ENCODE peak calls at places on chromosomes 12 and 14, in seven cellular contexts. One of them, this sample, is unnamed.

GRCh38 chr14:66233571-66233970 is 252.6 kb upstream of the CCDC196 start:
- DNase-seq in neuronal stem cell: no peak
- DNase-seq in H9: no peak
- DNase-seq in mesendoderm: no peak
- DNase-seq in mesenchymal stem cell: no peak
- DNase-seq in H1: no peak
- DNase-seq in trophoblast cell: no peak
- DNase-seq in this sample: no peak

GRCh38 chr14:67133595-67134441 is 55.4 kb upstream of the GARIN2 start:
- DNase-seq in neuronal stem cell: no peak
- DNase-seq in H9: no peak
- DNase-seq in mesendoderm: peak; percentile 13
- DNase-seq in mesenchymal stem cell: no peak
- DNase-seq in H1: no peak
- DNase-seq in trophoblast cell: no peak
- DNase-seq in this sample: peak; percentile 14

GRCh38 chr12:120356567-120357030 is 12.4 kb downstream of the MSI1 start:
- DNase-seq in neuronal stem cell: peak; percentile 67
- DNase-seq in H9: peak; percentile 93
- DNase-seq in mesendoderm: peak; percentile 96
- DNase-seq in mesenchymal stem cell: peak; percentile 88
- DNase-seq in H1: peak; percentile 80
- DNase-seq in trophoblast cell: peak; percentile 98
- DNase-seq in this sample: peak; percentile 81

GRCh38 chr12:116339800-116340371 is 62.4 kb upstream of the MED13L start:
- DNase-seq in neuronal stem cell: no peak
- DNase-seq in H9: no peak
- DNase-seq in mesendoderm: no peak
- DNase-seq in mesenchymal stem cell: peak; percentile 22
- DNase-seq in H1: no peak
- DNase-seq in trophoblast cell: no peak
- DNase-seq in this sample: peak; percentile 56

GRCh38 chr12:10501031-10501430 is 4.7 kb upstream of the EIF2S3B start:
- DNase-seq in neuronal stem cell: no peak
- DNase-seq in H9: no peak
- DNase-seq in mesendoderm: no peak
- DNase-seq in mesenchymal stem cell: peak; percentile 14
- DNase-seq in H1: no peak
- DNase-seq in trophoblast cell: peak; percentile 2
- DNase-seq in this sample: no peak

GRCh38 chr14:100302616-100303015 is 3.6 kb downstream of the SLC25A29 start:
- DNase-seq in neuronal stem cell: no peak
- DNase-seq in H9: no peak
- DNase-seq in mesendoderm: no peak
- DNase-seq in mesenchymal stem cell: no peak
- DNase-seq in H1: no peak
- DNase-seq in trophoblast cell: no peak
- DNase-seq in this sample: no peak

GRCh38 chr14:105124837-105125222 is 43.7 kb downstream of the JAG2 start:
- DNase-seq in neuronal stem cell: no peak
- DNase-seq in H9: no peak
- DNase-seq in mesendoderm: no peak
- DNase-seq in mesenchymal stem cell: no peak
- DNase-seq in H1: no peak
- DNase-seq in trophoblast cell: no peak
- DNase-seq in this sample: no peak

GRCh38 chr14:73770977-73771847 is 57.0 kb upstream of the PNMA1 start:
- DNase-seq in neuronal stem cell: no peak
- DNase-seq in H9: peak; percentile 15
- DNase-seq in mesendoderm: no peak
- DNase-seq in mesenchymal stem cell: no peak
- DNase-seq in H1: no peak
- DNase-seq in trophoblast cell: peak; percentile 64
- DNase-seq in this sample: no peak

GRCh38 chr12:47458273-47458672 is 247.6 kb downstream of the RPAP3 start:
- DNase-seq in neuronal stem cell: no peak
- DNase-seq in H9: no peak
- DNase-seq in mesendoderm: no peak
- DNase-seq in mesenchymal stem cell: no peak
- DNase-seq in H1: no peak
- DNase-seq in trophoblast cell: no peak
- DNase-seq in this sample: no peak

GRCh38 chr14:20434701-20435453 is 1.1 kb downstream of the KLHL33 start:
- DNase-seq in neuronal stem cell: no peak
- DNase-seq in H9: no peak
- DNase-seq in mesendoderm: no peak
- DNase-seq in mesenchymal stem cell: no peak
- DNase-seq in H1: no peak
- DNase-seq in trophoblast cell: no peak
- DNase-seq in this sample: no peak

GRCh38 chr12:113298861-113299545 is 35.9 kb downstream of the SLC8B1 start:
- DNase-seq in neuronal stem cell: no peak
- DNase-seq in H9: no peak
- DNase-seq in mesendoderm: no peak
- DNase-seq in mesenchymal stem cell: no peak
- DNase-seq in H1: no peak
- DNase-seq in trophoblast cell: no peak
- DNase-seq in this sample: no peak

GRCh38 chr12:88145567-88146347 is 3.6 kb downstream of the TMTC3 start:
- DNase-seq in neuronal stem cell: no peak
- DNase-seq in H9: no peak
- DNase-seq in mesendoderm: peak; percentile 58
- DNase-seq in mesenchymal stem cell: no peak
- DNase-seq in H1: no peak
- DNase-seq in trophoblast cell: no peak
- DNase-seq in this sample: no peak

GRCh38 chr14:23418021-23418420 is 9.9 kb upstream of the MYH6 start:
- DNase-seq in neuronal stem cell: no peak
- DNase-seq in H9: no peak
- DNase-seq in mesendoderm: no peak
- DNase-seq in mesenchymal stem cell: no peak
- DNase-seq in H1: no peak
- DNase-seq in trophoblast cell: no peak
- DNase-seq in this sample: no peak

GRCh38 chr12:52713960-52714886 is 10.9 kb upstream of the KRT77 start:
- DNase-seq in neuronal stem cell: peak; percentile 51
- DNase-seq in H9: peak; percentile 75
- DNase-seq in mesendoderm: peak; percentile 41
- DNase-seq in mesenchymal stem cell: no peak
- DNase-seq in H1: no peak
- DNase-seq in trophoblast cell: no peak
- DNase-seq in this sample: no peak

GRCh38 chr12:43655586-43655985 is 103.0 kb downstream of the PUS7L start:
- DNase-seq in neuronal stem cell: no peak
- DNase-seq in H9: no peak
- DNase-seq in mesendoderm: no peak
- DNase-seq in mesenchymal stem cell: peak; percentile 41
- DNase-seq in H1: no peak
- DNase-seq in trophoblast cell: no peak
- DNase-seq in this sample: peak; percentile 39

GRCh38 chr14:92717571-92718042 is 30.8 kb downstream of the LGMN start:
- DNase-seq in neuronal stem cell: no peak
- DNase-seq in H9: no peak
- DNase-seq in mesendoderm: no peak
- DNase-seq in mesenchymal stem cell: peak; percentile 41
- DNase-seq in H1: no peak
- DNase-seq in trophoblast cell: peak; percentile 78
- DNase-seq in this sample: no peak

GRCh38 chr12:114998118-114998771 is 314.3 kb upstream of the TBX3 start:
- DNase-seq in neuronal stem cell: no peak
- DNase-seq in H9: no peak
- DNase-seq in mesendoderm: no peak
- DNase-seq in mesenchymal stem cell: no peak
- DNase-seq in H1: no peak
- DNase-seq in trophoblast cell: no peak
- DNase-seq in this sample: no peak

GRCh38 chr12:114993202-114993601 is 309.2 kb upstream of the TBX3 start:
- DNase-seq in neuronal stem cell: no peak
- DNase-seq in H9: no peak
- DNase-seq in mesendoderm: no peak
- DNase-seq in mesenchymal stem cell: peak; percentile 72
- DNase-seq in H1: no peak
- DNase-seq in trophoblast cell: no peak
- DNase-seq in this sample: peak; percentile 41

GRCh38 chr12:115000038-115000437 is 316.1 kb upstream of the TBX3 start:
- DNase-seq in neuronal stem cell: no peak
- DNase-seq in H9: no peak
- DNase-seq in mesendoderm: peak; percentile 72
- DNase-seq in mesenchymal stem cell: peak; percentile 32
- DNase-seq in H1: peak; percentile 23
- DNase-seq in trophoblast cell: peak; percentile 96
- DNase-seq in this sample: peak; percentile 54

GRCh38 chr12:114996382-114996781 is 312.4 kb upstream of the TBX3 start:
- DNase-seq in neuronal stem cell: no peak
- DNase-seq in H9: no peak
- DNase-seq in mesendoderm: no peak
- DNase-seq in mesenchymal stem cell: no peak
- DNase-seq in H1: no peak
- DNase-seq in trophoblast cell: no peak
- DNase-seq in this sample: no peak

DNA sequence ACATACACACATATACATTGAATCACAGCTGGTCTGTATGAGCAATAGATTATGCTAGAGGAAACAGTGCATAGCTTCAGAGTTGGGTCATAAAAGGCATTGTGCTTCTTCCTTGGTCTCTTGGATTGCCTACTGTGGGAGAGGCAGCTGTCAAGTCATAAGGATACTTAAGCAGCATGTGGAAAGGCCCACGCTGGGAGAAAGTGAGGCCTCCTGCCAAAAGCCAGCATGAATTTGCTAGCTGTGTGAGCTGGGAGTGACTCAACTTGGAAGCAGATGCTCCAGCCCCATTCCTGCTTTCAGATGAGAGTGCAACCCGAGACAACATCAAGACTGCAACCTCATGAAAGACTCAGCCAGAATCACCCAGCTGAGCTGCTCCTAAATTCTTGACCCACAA is 311.9 kb upstream of the TBX3 start:
- DNase-seq in neuronal stem cell: no peak
- DNase-seq in H9: no peak
- DNase-seq in mesendoderm: peak; percentile 8
- DNase-seq in mesenchymal stem cell: no peak
- DNase-seq in H1: no peak
- DNase-seq in trophoblast cell: no peak
- DNase-seq in this sample: peak; percentile 73
- H2BK5ac ChIP-seq in neuronal stem cell: no peak overlapping the region
- H2BK5ac ChIP-seq in H9: no peak overlapping the region
- H2BK5ac ChIP-seq in mesendoderm: no peak overlapping the region
- H2BK5ac ChIP-seq in mesenchymal stem cell: no peak overlapping the region
- H2BK5ac ChIP-seq in H1: no peak overlapping the region
- H2BK5ac ChIP-seq in trophoblast cell: no peak overlapping the region
- H2BK5ac ChIP-seq in this sample: no peak overlapping the region

GRCh38 chr12:76060111-76060510 is 24.4 kb downstream of the NAP1L1 start:
- DNase-seq in neuronal stem cell: no peak
- DNase-seq in H9: no peak
- DNase-seq in mesendoderm: no peak
- DNase-seq in mesenchymal stem cell: no peak
- DNase-seq in H1: no peak
- DNase-seq in trophoblast cell: no peak
- DNase-seq in this sample: no peak

GRCh38 chr12:76055393-76055792 is 23.8 kb upstream of the PHLDA1 start:
- DNase-seq in neuronal stem cell: no peak
- DNase-seq in H9: no peak
- DNase-seq in mesendoderm: peak; percentile 65
- DNase-seq in mesenchymal stem cell: no peak
- DNase-seq in H1: no peak
- DNase-seq in trophoblast cell: no peak
- DNase-seq in this sample: no peak

DNA sequence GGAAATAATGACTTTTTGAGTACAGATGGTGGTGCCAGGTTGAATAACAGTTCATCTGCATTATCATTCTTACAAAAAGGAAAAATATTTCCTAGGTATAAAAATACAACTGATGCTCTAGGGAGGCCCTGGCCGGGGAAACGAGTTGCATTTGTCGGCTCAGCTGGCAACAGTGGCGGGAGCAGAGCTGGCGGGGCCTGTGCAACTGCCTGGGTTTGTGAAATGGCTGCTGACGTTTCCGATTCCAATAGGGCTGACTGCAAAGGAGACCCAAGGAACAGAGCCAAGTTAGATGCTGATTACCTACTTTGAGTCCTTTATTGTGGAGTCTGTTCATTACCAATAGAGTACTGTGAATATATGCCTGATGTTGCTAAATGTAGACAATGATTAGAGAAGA is 25.7 kb upstream of the PHLDA1 start:
- DNase-seq in neuronal stem cell: no peak
- DNase-seq in H9: no peak
- DNase-seq in mesendoderm: no peak
- DNase-seq in mesenchymal stem cell: no peak
- DNase-seq in H1: no peak
- DNase-seq in trophoblast cell: no peak
- DNase-seq in this sample: no peak
- H2BK5ac ChIP-seq in neuronal stem cell: no peak overlapping the region
- H2BK5ac ChIP-seq in H9: no peak overlapping the region
- H2BK5ac ChIP-seq in mesendoderm: no peak overlapping the region
- H2BK5ac ChIP-seq in mesenchymal stem cell: no peak overlapping the region
- H2BK5ac ChIP-seq in H1: no peak overlapping the region
- H2BK5ac ChIP-seq in trophoblast cell: no peak overlapping the region
- H2BK5ac ChIP-seq in this sample: no peak overlapping the region

DNA sequence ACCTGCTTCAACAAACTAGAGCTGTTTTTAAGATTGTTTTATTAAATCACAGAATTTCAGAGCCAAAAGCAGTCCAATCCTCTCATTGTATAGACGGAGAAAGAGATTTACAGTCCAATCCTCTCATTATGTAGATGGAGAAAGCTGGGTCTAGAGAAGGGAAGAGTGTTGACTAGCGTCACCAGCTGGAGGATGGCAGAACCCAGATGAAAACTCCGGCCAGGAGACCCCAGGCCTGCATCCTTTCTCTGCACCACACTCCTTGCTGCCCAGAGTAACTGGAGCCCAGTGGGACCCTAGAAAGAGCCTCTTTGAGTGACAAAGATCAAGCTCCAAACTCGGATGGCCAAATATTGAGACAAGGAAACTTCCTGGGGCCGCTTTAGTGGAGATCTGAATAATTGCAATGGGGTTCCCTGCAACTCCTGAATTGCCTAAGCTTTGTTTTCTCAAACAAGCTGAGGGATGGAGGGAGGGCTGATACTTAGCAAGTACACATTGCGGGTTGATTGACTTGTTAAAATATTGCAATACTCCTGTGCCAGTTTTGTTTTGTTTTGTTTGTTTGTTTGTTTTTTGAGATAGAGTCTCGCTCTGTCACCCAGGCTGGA is 12.5 kb downstream of the AMDHD1 start:
- DNase-seq in neuronal stem cell: no peak
- DNase-seq in H9: no peak
- DNase-seq in mesendoderm: no peak
- DNase-seq in mesenchymal stem cell: no peak
- DNase-seq in H1: no peak
- DNase-seq in trophoblast cell: no peak
- DNase-seq in this sample: no peak
- H2BK5ac ChIP-seq in neuronal stem cell: no peak overlapping the region
- H2BK5ac ChIP-seq in H9: no peak overlapping the region
- H2BK5ac ChIP-seq in mesendoderm: no peak overlapping the region
- H2BK5ac ChIP-seq in mesenchymal stem cell: no peak overlapping the region
- H2BK5ac ChIP-seq in H1: no peak overlapping the region
- H2BK5ac ChIP-seq in trophoblast cell: no peak overlapping the region
- H2BK5ac ChIP-seq in this sample: no peak overlapping the region

DNA sequence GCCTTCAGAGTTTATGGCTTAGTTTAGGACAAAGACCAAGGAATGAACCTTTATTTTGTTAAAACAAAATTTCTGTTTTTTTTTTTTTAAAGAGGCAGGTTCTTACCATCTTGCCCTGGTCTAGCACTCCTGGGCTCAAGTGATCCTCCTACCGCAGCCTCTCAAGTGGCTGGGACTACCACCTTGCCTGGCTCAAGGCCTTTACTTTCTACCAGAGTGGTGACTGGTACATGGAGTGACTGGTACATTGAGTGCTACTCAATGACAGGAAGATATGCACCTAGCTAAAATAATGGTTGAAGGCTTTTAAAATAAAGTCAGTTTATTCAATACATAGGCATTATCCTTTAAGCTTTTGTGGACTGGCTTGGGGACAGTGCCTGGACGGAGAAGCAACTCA is 32.6 kb downstream of the PRICKLE1 start:
- DNase-seq in neuronal stem cell: no peak
- DNase-seq in H9: no peak
- DNase-seq in mesendoderm: no peak
- DNase-seq in mesenchymal stem cell: no peak
- DNase-seq in H1: no peak
- DNase-seq in trophoblast cell: no peak
- DNase-seq in this sample: no peak
- H2BK5ac ChIP-seq in neuronal stem cell: no peak overlapping the region
- H2BK5ac ChIP-seq in H9: no peak overlapping the region
- H2BK5ac ChIP-seq in mesendoderm: no peak overlapping the region
- H2BK5ac ChIP-seq in mesenchymal stem cell: no peak overlapping the region
- H2BK5ac ChIP-seq in H1: no peak overlapping the region
- H2BK5ac ChIP-seq in trophoblast cell: no peak overlapping the region
- H2BK5ac ChIP-seq in this sample: no peak overlapping the region

This sample was measured in IMR-90.